ENCODE peak calls at places on chromosome 17, in nine cellular contexts. P is DMS153; V is activated B cell treated with CpG ODN at 0.5 μM for 24 hours; D is HTR-8/SVneo; Z is stimulated activated CD4-positive, alpha-beta T cell treated with anti-CD3 and anti-CD28 coated beads, Interleukin-1b, Interleukin-23, amount 100 ng/mL, for 1 hour; X is central memory CD4-positive, alpha-beta T cell; O is activated naive CD8-positive, alpha-beta T cell treated with anti-CD3 and anti-CD28 coated beads, Interleukin-2, amount 50 U/mL, for 24 hours; K is choroid plexus epithelial cell; M is EL. U is an unnamed sample.

GRCh38 chr17:75011788-75012319 is 616 bp upstream of the MRPL58 start:
- DNase-seq in P (peak; percentile 9), V (no peak), D (no peak), Z (no peak), X (no peak), O (no peak), K (peak; percentile 89), M (peak; percentile 67), U (no peak)

GRCh38 chr17:62380253-62380652 is at the start of gene EFCAB3:
- DNase-seq in P (no peak), V (no peak), D (no peak), Z (no peak), X (no peak), O (no peak), K (no peak), M (no peak), U (no peak)

GRCh38 chr17:82177276-82177675 is 35.4 kb downstream of the CCDC57 start:
- DNase-seq in P (no peak), V (no peak), D (no peak), Z (no peak), X (no peak), O (no peak), K (no peak), M (no peak), U (no peak)

GRCh38 chr17:76547183-76547641 is 7.4 kb downstream of the PRCD start:
- DNase-seq in P (peak; percentile 32), V (no peak), D (peak; percentile 85), Z (peak; percentile 24), X (peak; percentile 43), O (peak; percentile 64), K (peak; percentile 83), M (peak; percentile 70), U (no peak)

GRCh38 chr17:12296120-12296727 is 275.5 kb downstream of the MAP2K4 start:
- DNase-seq in P (no peak), V (no peak), D (no peak), Z (no peak), X (no peak), O (no peak), K (no peak), M (peak; percentile 32), U (no peak)

GRCh38 chr17:17264430-17264829 is 16.6 kb downstream of the COPS3 start:
- DNase-seq in P (no peak), V (no peak), D (no peak), Z (no peak), X (no peak), O (no peak), K (no peak), M (no peak), U (no peak)

GRCh38 chr17:19237389-19238166 is 412 bp downstream of the EPN2 start:
- DNase-seq in P (no peak), V (no peak), D (peak; percentile 51), Z (no peak), X (peak; percentile 43), O (peak; percentile 35), K (no peak), M (peak; percentile 52), U (no peak)

GRCh38 chr17:80910043-80910442 is 81.6 kb upstream of the CHMP6 start:
- DNase-seq in P (no peak), V (no peak), D (no peak), Z (no peak), X (no peak), O (no peak), K (no peak), M (no peak), U (no peak)

GRCh38 chr17:32114536-32114935 is 27.8 kb upstream of the RHOT1 start:
- DNase-seq in P (no peak), V (no peak), D (no peak), Z (no peak), X (no peak), O (no peak), K (no peak), M (no peak), U (no peak)

GRCh38 chr17:61617261-61617660 is 26.2 kb upstream of the NACA2 start:
- DNase-seq in P (no peak), V (no peak), D (no peak), Z (no peak), X (no peak), O (no peak), K (no peak), M (no peak), U (no peak)

GRCh38 chr17:75878174-75878998 is at the start of gene TRIM47:
- DNase-seq in P (no peak), V (no peak), D (peak; percentile 64), Z (no peak), X (no peak), O (no peak), K (peak; percentile 71), M (peak; percentile 56), U (no peak)

GRCh38 chr17:3573246-3574100 is 15.9 kb upstream of the TRPV3 start:
- DNase-seq in P (no peak), V (no peak), D (no peak), Z (no peak), X (no peak), O (no peak), K (no peak), M (no peak), U (no peak)

GRCh38 chr17:51298508-51299371 is 38.4 kb downstream of the UTP18 start:
- DNase-seq in P (no peak), V (no peak), D (peak; percentile 53), Z (no peak), X (no peak), O (no peak), K (peak; percentile 75), M (peak; percentile 42), U (no peak)

GRCh38 chr17:13346592-13346991 is 255.1 kb downstream of the HS3ST3A1 start:
- DNase-seq in P (no peak), V (no peak), D (no peak), Z (no peak), X (no peak), O (no peak), K (no peak), M (no peak), U (no peak)

GRCh38 chr17:49234509-49235080 is 4.0 kb upstream of the PHOSPHO1 start:
- DNase-seq in P (no peak), V (no peak), D (no peak), Z (no peak), X (no peak), O (no peak), K (no peak), M (no peak), U (no peak)

GRCh38 chr17:39740357-39741111 is 2.8 kb downstream of the GRB7 start:
- DNase-seq in P (peak; percentile 63), V (no peak), D (peak; percentile 89), Z (no peak), X (no peak), O (no peak), K (peak; percentile 28), M (peak; percentile 76), U (no peak)

GRCh38 chr17:73228748-73229236 is 32.9 kb downstream of the CPSF4L start:
- DNase-seq in P (no peak), V (no peak), D (peak; percentile 80), Z (no peak), X (no peak), O (peak; percentile 18), K (peak; percentile 89), M (peak; percentile 88), U (no peak)

GRCh38 chr17:73020110-73020509 is 72.4 kb downstream of the SLC39A11 start:
- DNase-seq in P (no peak), V (no peak), D (no peak), Z (no peak), X (no peak), O (no peak), K (no peak), M (peak; percentile 54), U (no peak)

GRCh38 chr17:73133911-73134649 is 30.7 kb upstream of the SSTR2 start:
- DNase-seq in P (no peak), V (no peak), D (no peak), Z (no peak), X (no peak), O (no peak), K (no peak), M (no peak), U (no peak)

GRCh38 chr17:9298776-9299295 is 276.8 kb downstream of the STX8 start:
- DNase-seq in P (no peak), V (no peak), D (no peak), Z (no peak), X (no peak), O (no peak), K (no peak), M (no peak), U (no peak)

GRCh38 chr17:39962642-39963220 is at the start of gene GSDMA:
- DNase-seq in P (peak; percentile 53), V (no peak), D (no peak), Z (no peak), X (no peak), O (no peak), K (no peak), M (no peak), U (no peak)

GRCh38 chr17:9473716-9474115 is 101.9 kb downstream of the STX8 start:
- DNase-seq in P (no peak), V (no peak), D (no peak), Z (no peak), X (no peak), O (no peak), K (peak; percentile 61), M (peak; percentile 74), U (no peak)

GRCh38 chr17:73643846-73644144 is 450 bp downstream of the SDK2 start:
- DNase-seq in P (no peak), V (no peak), D (no peak), Z (no peak), X (no peak), O (no peak), K (no peak), M (no peak), U (no peak)

GRCh38 chr17:2952174-2952845 is 111.1 kb downstream of the OR1D5 start:
- DNase-seq in P (no peak), V (no peak), D (no peak), Z (no peak), X (no peak), O (no peak), K (no peak), M (no peak), U (no peak)

GRCh38 chr17:73359987-73360410 is 48.2 kb upstream of the CDC42EP4 start:
- DNase-seq in P (peak; percentile 78), V (no peak), D (no peak), Z (no peak), X (no peak), O (no peak), K (no peak), M (no peak), U (no peak)

GRCh38 chr17:13031718-13032350 is 14.0 kb upstream of the ELAC2 start:
- DNase-seq in P (no peak), V (no peak), D (peak; percentile 45), Z (no peak), X (peak; percentile 42), O (peak; percentile 50), K (peak; percentile 67), M (peak; percentile 61), U (peak; percentile 37)

GRCh38 chr17:35448214-35448898 is at the start of gene SLFN13:
- DNase-seq in P (peak; percentile 95), V (peak; percentile 69), D (peak; percentile 64), Z (peak; percentile 68), X (peak; percentile 82), O (peak; percentile 94), K (peak; percentile 60), M (peak; percentile 85), U (peak; percentile 64)

GRCh38 chr17:9811537-9811936 is 10.3 kb downstream of the GSG1L2 start:
- DNase-seq in P (no peak), V (no peak), D (no peak), Z (no peak), X (no peak), O (no peak), K (no peak), M (no peak), U (no peak)

GRCh38 chr17:76562734-76563148 is 22.9 kb downstream of the PRCD start:
- DNase-seq in P (no peak), V (no peak), D (no peak), Z (no peak), X (no peak), O (no peak), K (peak; percentile 59), M (peak; percentile 97), U (no peak)